ENCODE peak calls at places on chromosomes 11 and 22, in five cellular contexts. M is NCI-H510A treated with DMSO at 0.1 percent for 48 hours; F is naive thymus-derived CD8-positive, alpha-beta T cell; H is RPMI7951; B is ACHN. N is an unnamed sample.

GRCh38 chr11:45807792-45808238 is 2.9 kb downstream of the SLC35C1 start:
- DNase-seq in M (no peak), F (no peak), H (no peak), B (no peak), N (no peak)

GRCh38 chr11:60955566-60955965 is 3.6 kb upstream of the SLC15A3 start:
- DNase-seq in M (peak), F (no peak), H (no peak), B (no peak), N (no peak)

GRCh38 chr11:59224419-59224928 is 11.7 kb upstream of the MPEG1 start:
- DNase-seq in M (no peak), F (no peak), H (no peak), B (no peak), N (no peak)

GRCh38 chr11:35418282-35418846 is 994 bp downstream of the SLC1A2 start:
- DNase-seq in M (no peak), F (no peak), H (no peak), B (no peak), N (no peak)

GRCh38 chr11:123441161-123441560 is 11.1 kb downstream of the GRAMD1B start:
- DNase-seq in M (no peak), F (no peak), H (no peak), B (no peak), N (no peak)

GRCh38 chr22:30267382-30268302 is 991 bp upstream of the OSM start:
- DNase-seq in M (no peak), F (peak), H (no peak), B (no peak), N (peak)

GRCh38 chr11:83127309-83127636 is 29.7 kb upstream of the PCF11 start:
- DNase-seq in M (no peak), F (no peak), H (no peak), B (no peak), N (no peak)

GRCh38 chr22:45744442-45744841 is 72.8 kb downstream of the ATXN10 start:
- DNase-seq in M (no peak), F (no peak), H (no peak), B (no peak), N (no peak)

GRCh38 chr11:113006916-113007445 is 45.8 kb downstream of the NCAM1 start:
- DNase-seq in M (no peak), F (no peak), H (peak), B (no peak), N (no peak)

GRCh38 chr11:74460481-74461154 is 6.7 kb downstream of the KCNE3 start:
- DNase-seq in M (no peak), F (no peak), H (peak), B (no peak), N (no peak)

GRCh38 chr11:130601141-130601540 is 152.7 kb downstream of the ADAMTS15 start:
- DNase-seq in M (no peak), F (no peak), H (peak), B (no peak), N (no peak)

GRCh38 chr22:36977401-36977861 is 41.8 kb downstream of the TST start:
- DNase-seq in M (no peak), F (peak), H (peak), B (no peak), N (peak)